ENCODE peak calls at places on chromosome 5, in six cellular contexts. F is H1, X is HepG2, B is GM12878, M is GM12891, G is K562. R is an unnamed sample.

GRCh38 chr5:159456261-159456660 is 126.0 kb upstream of the IL12B start:
- DNase-seq in F (no peak), X (no peak), B (no peak), M (no peak), G (no peak), R (no peak)

GRCh38 chr5:37037840-37038239 is 161.3 kb downstream of the NIPBL start:
- DNase-seq in F (no peak), X (no peak), B (no peak), M (no peak), G (no peak), R (no peak)

GRCh38 chr5:86101966-86102365 is 515.8 kb upstream of the COX7C start:
- DNase-seq in F (no peak), X (no peak), B (no peak), M (no peak), G (no peak), R (no peak)

GRCh38 chr5:14234204-14234603 is 91.1 kb downstream of the TRIO start:
- DNase-seq in F (no peak), X (peak; percentile 44), B (no peak), M (no peak), G (no peak), R (no peak)

GRCh38 chr5:53571403-53571802 is 11.0 kb downstream of the NDUFS4 start:
- DNase-seq in F (no peak), X (no peak), B (no peak), M (no peak), G (no peak), R (no peak)

GRCh38 chr5:140111043-140111858 is 2.7 kb upstream of the PURA start:
- DNase-seq in F (peak; percentile 51), X (no peak), B (no peak), M (no peak), G (no peak), R (no peak)

GRCh38 chr5:132807163-132807838 is 5.8 kb upstream of the SOWAHA start:
- DNase-seq in F (no peak), X (peak; percentile 99), B (peak; percentile 20), M (no peak), G (no peak), R (no peak)

GRCh38 chr5:177489119-177489716 is 8.2 kb downstream of the PDLIM7 start:
- DNase-seq in F (no peak), X (no peak), B (no peak), M (no peak), G (no peak), R (no peak)

GRCh38 chr5:164302533-164303235 is 797.3 kb downstream of the MAT2B start:
- DNase-seq in F (no peak), X (no peak), B (no peak), M (no peak), G (no peak), R (no peak)

GRCh38 chr5:58648846-58649245 is 66.0 kb downstream of the RAB3C start:
- DNase-seq in F (no peak), X (no peak), B (no peak), M (no peak), G (no peak), R (no peak)

GRCh38 chr5:56589486-56589870 is 225.9 kb upstream of the MAP3K1 start:
- DNase-seq in F (no peak), X (no peak), B (no peak), M (no peak), G (no peak), R (no peak)

GRCh38 chr5:81192351-81192750 is 40.8 kb upstream of the CKMT2 start:
- DNase-seq in F (peak; percentile 59), X (no peak), B (no peak), M (no peak), G (no peak), R (no peak)

GRCh38 chr5:34655354-34655991 is 655 bp upstream of the RAI14 start:
- DNase-seq in F (peak; percentile 66), X (peak; percentile 33), B (no peak), M (peak; percentile 15), G (peak; percentile 43), R (no peak)

GRCh38 chr5:142385194-142385593 is 60.4 kb upstream of the SPRY4 start:
- DNase-seq in F (no peak), X (no peak), B (no peak), M (no peak), G (no peak), R (no peak)

GRCh38 chr5:170745481-170746061 is 38.0 kb upstream of the GABRP start:
- DNase-seq in F (peak; percentile 70), X (no peak), B (no peak), M (no peak), G (no peak), R (no peak)

GRCh38 chr5:65334077-65334476 is 147.6 kb downstream of the ADAMTS6 start:
- DNase-seq in F (no peak), X (no peak), B (no peak), M (no peak), G (no peak), R (no peak)

GRCh38 chr5:64273276-64273675 is 107.6 kb downstream of the RNF180 start:
- DNase-seq in F (no peak), X (no peak), B (no peak), M (no peak), G (no peak), R (no peak)

GRCh38 chr5:128667148-128667547 is 129.1 kb upstream of the FBN2 start:
- DNase-seq in F (no peak), X (no peak), B (no peak), M (no peak), G (no peak), R (no peak)

GRCh38 chr5:149265559-149265958 is 6.1 kb upstream of the AFAP1L1 start:
- DNase-seq in F (no peak), X (no peak), B (no peak), M (no peak), G (peak; percentile 21), R (no peak)

GRCh38 chr5:1111727-1112289 is at the start of gene SLC12A7:
- DNase-seq in F (peak; percentile 86), X (no peak), B (no peak), M (peak; percentile 63), G (peak; percentile 91), R (peak; percentile 67)
- TF ChIP-seq POLR2A in F (no peak), X (no peak), B (peak; percentile 73), M (no peak), G (no peak), R (no peak)

GRCh38 chr5:174454464-174454863 is 269.9 kb upstream of the MSX2 start:
- DNase-seq in F (no peak), X (no peak), B (no peak), M (no peak), G (no peak), R (no peak)

GRCh38 chr5:174453690-174454089 is 270.7 kb upstream of the MSX2 start:
- DNase-seq in F (no peak), X (no peak), B (no peak), M (no peak), G (no peak), R (no peak)

GRCh38 chr5:174455301-174455700 is 269.1 kb upstream of the MSX2 start:
- DNase-seq in F (no peak), X (no peak), B (no peak), M (no peak), G (no peak), R (no peak)

GRCh38 chr5:174457141-174457678 is 267.2 kb upstream of the MSX2 start:
- DNase-seq in F (no peak), X (no peak), B (no peak), M (no peak), G (no peak), R (no peak)

DNA sequence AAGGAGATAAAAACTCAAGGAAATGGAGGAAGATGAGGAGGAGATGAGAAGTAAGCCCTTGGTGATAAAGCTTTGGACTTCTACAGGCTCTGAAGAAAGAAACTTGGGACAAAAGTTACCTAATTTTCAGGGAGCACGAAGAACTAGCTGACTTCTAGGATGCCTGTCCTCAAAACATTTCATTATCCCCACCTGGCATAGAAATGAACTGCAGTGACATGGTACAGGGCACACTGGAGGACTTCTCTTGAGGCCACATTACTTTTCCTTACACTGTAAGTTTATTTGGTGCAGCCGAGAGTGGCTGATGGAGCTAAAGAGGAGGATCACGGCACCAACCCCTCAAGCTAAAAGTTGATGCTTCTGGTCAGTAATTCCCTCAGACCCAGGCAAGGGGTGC is 269.5 kb upstream of the MSX2 start:
- DNase-seq in F (no peak), X (no peak), B (no peak), M (no peak), G (no peak), R (no peak)
- TF ChIP-seq TAF1 in F (no peak), X (no peak), B (no peak), M (no peak), G (no peak), R (no peak)

GRCh38 chr5:9545301-9545958 is 445 bp downstream of the SEMA5A start:
- DNase-seq in F (no peak), X (no peak), B (no peak), M (no peak), G (no peak), R (no peak)

GRCh38 chr5:9543266-9543925 is 2.5 kb downstream of the SEMA5A start:
- DNase-seq in F (no peak), X (no peak), B (no peak), M (no peak), G (no peak), R (no peak)

GRCh38 chr5:9545959-9546851 is at the start of gene SEMA5A:
- DNase-seq in F (peak; percentile 86), X (no peak), B (no peak), M (peak; percentile 18), G (peak; percentile 85), R (peak; percentile 25)

GRCh38 chr5:9544056-9544455 is 1.8 kb downstream of the SEMA5A start:
- DNase-seq in F (no peak), X (no peak), B (no peak), M (no peak), G (no peak), R (no peak)

DNA sequence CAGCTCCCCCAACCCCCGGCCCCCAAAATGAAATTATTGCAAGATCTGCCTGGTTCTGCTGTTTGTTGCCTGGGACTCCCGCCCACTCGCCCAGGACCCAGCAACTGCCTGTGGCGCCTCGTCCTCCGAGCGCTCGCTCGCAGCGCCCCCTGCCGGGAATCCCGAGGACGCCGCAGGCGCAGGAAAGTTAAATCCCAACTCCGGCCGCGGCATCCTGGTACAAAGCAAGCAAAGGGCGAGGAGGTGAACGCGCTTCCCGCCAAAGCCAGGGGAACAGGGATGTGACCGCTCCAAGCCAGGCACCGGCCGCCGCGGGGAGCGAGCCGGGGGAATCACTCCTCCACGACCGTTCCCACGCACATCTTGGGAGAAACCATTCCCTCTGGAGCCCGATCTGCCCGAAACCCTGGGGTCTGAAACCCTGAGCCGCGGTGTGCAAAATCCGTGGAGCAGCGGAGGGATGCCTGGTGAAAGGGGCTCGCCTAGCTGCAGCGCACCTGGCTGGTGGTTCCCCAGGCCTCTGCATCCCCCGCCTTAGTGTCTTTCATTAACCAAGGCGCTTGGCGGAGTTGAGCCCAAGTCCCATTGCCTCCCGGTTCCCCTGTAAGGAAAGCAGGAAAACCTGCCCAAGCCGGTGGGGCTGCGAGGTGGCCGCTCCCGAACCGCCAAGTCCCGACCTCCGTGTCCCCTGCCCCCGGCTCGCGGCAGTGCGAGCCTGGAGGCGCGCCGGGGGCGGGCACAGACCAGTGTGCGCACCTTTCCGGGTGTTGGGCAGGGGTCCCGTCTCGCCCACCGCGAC is 1.2 kb downstream of the SEMA5A start:
- DNase-seq in F (peak; percentile 95), X (peak; percentile 35), B (no peak), M (peak; percentile 56), G (peak; percentile 70), R (peak; percentile 40)
- TF ChIP-seq POLR2A in F (no peak), X (no peak), B (no peak), M (no peak), G (no peak), R (no peak)

DNA sequence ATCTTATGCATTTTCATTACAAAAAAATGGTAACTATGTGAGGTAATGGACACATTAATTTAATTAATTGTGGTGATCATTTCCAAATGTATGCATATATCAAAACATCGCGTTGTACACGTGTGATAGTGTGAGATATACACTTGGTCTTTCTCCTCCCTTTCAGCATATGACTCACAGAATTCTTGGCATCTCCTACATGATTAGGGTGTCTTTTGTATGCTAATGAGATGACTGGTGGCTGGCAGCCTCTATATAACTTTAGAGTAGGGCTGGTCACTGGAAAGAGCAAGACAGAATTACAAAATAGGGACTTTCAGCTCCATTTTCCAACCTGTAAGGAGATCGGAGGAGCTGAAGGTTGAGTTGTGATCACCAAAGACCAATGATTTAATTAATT is 1167.6 kb downstream of the CDH12 start:
- DNase-seq in F (no peak), X (no peak), B (no peak), M (no peak), G (no peak), R (no peak)
- TF ChIP-seq TAF1 in F (no peak), X (no peak), B (no peak), M (no peak), G (no peak), R (no peak)